ENCODE peak calls at places on chromosomes 12 and 14, in five cellular contexts. N is NCI-H460, X is fibroblast of lung, A is A549, U is A673. Z is an unnamed sample.

GRCh38 chr12:75684678-75685620 is 173.5 kb upstream of the KRR1 start:
- DNase-seq in N (no peak), X (peak; percentile 98), A (no peak), U (no peak), Z (peak; percentile 75)

GRCh38 chr12:48001426-48002178 is 2.7 kb downstream of the COL2A1 start:
- DNase-seq in U (peak; percentile 73), A (peak; percentile 75), X (peak; percentile 48), N (peak; percentile 71), Z (peak; percentile 15)

GRCh38 chr12:104626069-104626690 is 169.4 kb downstream of the CHST11 start:
- DNase-seq in X (peak; percentile 46), U (no peak), N (no peak), A (no peak), Z (no peak)

GRCh38 chr12:25495336-25496097 is 57.6 kb downstream of the LMNTD1 start:
- DNase-seq in A (no peak), N (peak; percentile 17), X (peak; percentile 94), U (no peak), Z (peak; percentile 85)

GRCh38 chr12:28963554-28963953 is 185.5 kb upstream of the FAR2 start:
- DNase-seq in A (no peak), N (peak; percentile 6), X (peak; percentile 45), U (peak; percentile 39), Z (peak; percentile 4)

GRCh38 chr12:75900781-75901254 is 130.8 kb downstream of the PHLDA1 start:
- DNase-seq in A (no peak), N (no peak), U (no peak), X (no peak), Z (no peak)

GRCh38 chr14:19800282-19801117 is 3.1 kb upstream of the OR4N2 start:
- DNase-seq in U (no peak), A (no peak), X (no peak), N (no peak), Z (no peak)

GRCh38 chr12:111174283-111175108 is 194.4 kb downstream of the PHETA1 start:
- DNase-seq in A (peak; percentile 27), U (peak; percentile 43), N (peak; percentile 16), X (no peak), Z (no peak)

GRCh38 chr12:57154076-57154475 is 6.7 kb upstream of the LRP1-AS start:
- DNase-seq in A (no peak), N (no peak), X (no peak), U (no peak), Z (no peak)